ENCODE peak calls at places on chromosomes 6 and 20, in seven cellular contexts. H, V, U, T, K, A and I are unnamed samples.

GRCh38 chr20:47334022-47334551 is 22.4 kb downstream of the ZMYND8 start:
- DNase-seq in H (peak), V (no peak), U (no peak), T (peak), K (no peak), A (no peak), I (no peak)

GRCh38 chr20:1467355-1468116 is 887 bp upstream of the NSFL1C start:
- DNase-seq in H (no peak), V (no peak), U (peak), T (no peak), K (peak), A (no peak), I (peak)

GRCh38 chr20:43262341-43262740 is 72.6 kb upstream of the PTPRT start:
- DNase-seq in H (no peak), V (no peak), U (no peak), T (no peak), K (no peak), A (no peak), I (no peak)

GRCh38 chr6:115766745-115767462 is 293.8 kb downstream of the FRK start:
- DNase-seq in H (no peak), V (no peak), U (peak), T (no peak), K (no peak), A (no peak), I (no peak)

GRCh38 chr6:41191569-41191968 is 9.4 kb downstream of the TREML2 start:
- DNase-seq in H (no peak), V (peak), U (peak), T (peak), K (peak), A (no peak), I (no peak)

GRCh38 chr6:35413911-35414310 is 38.2 kb upstream of the FANCE start:
- DNase-seq in H (no peak), V (no peak), U (no peak), T (no peak), K (no peak), A (no peak), I (no peak)

GRCh38 chr20:52234302-52235045 is 42.9 kb upstream of the ZFP64 start:
- DNase-seq in H (no peak), V (no peak), U (no peak), T (no peak), K (no peak), A (no peak), I (no peak)

GRCh38 chr6:148776321-148776966 is 29.6 kb downstream of the UST start:
- DNase-seq in H (peak), V (no peak), U (no peak), T (no peak), K (no peak), A (no peak), I (no peak)

GRCh38 chr6:150745896-150746295 is 119.6 kb upstream of the MTHFD1L start:
- DNase-seq in H (no peak), V (peak), U (no peak), T (no peak), K (no peak), A (no peak), I (peak)

DNA sequence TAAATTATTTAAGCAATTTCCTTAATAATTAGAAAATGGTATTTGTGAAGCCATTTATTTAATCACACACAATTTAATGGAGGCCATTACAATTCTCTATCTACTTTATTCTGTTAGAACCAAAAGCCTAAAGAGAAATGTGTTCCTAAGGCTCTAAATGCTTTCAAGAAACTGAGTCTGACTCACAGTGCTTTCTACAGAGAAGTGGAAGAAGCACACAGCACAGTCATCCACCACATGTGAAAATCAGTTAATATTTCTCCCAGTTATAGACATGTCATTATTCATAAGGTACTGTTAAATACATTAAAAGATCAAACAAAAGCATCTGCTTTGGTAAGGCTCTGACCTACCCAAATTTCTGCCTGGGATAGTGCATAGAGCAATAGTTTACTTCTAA is 214.4 kb downstream of the ALDH8A1 start:
- DNase-seq in H (peak), V (no peak), U (no peak), T (no peak), K (no peak), A (no peak), I (no peak)
- TF ChIP-seq CTCF in H (no peak), V (no peak), U (no peak), T (no peak), K (no peak), A (no peak), I (no peak)

DNA sequence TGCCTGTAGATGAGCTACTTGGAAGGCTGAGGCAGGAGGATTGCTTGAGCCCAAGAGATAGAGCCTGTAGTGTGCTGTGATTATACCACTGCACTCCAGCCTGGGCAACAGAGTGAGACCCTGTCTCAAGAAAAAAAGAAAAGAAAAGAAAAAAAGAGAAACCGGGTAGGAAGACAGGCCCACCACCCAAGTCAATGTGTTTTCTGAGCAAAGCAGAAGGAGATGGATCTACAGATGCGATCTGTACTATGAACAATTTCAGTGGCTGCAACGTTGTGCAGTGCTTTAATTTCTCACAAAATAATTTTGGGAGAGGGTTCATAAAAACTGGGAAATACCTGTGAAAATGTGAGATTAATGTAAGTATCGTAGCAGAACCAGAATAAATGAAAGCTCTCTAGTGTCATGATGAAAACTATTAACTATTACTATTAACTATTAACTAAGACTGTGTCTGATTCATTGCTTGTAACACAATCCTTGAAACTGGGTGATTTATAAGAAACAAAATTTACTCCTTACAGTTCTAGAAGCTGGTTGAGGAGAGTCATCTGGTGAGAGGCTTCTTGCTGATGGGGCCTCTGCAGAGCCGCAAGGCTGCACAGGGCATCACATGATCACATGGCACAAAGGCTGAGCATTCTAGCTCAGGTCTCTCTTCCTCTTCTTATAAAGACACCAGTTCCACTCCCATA is 233.1 kb upstream of the ZNF217 start:
- DNase-seq in H (no peak), V (no peak), U (no peak), T (peak), K (peak), A (no peak), I (no peak)
- H3K27ac ChIP-seq in H (peak), V (no peak), U (no peak), T (peak), K (peak), A (no peak), I (no peak)

GRCh38 chr6:29925341-29926080 is 16.8 kb upstream of the HLA-A start:
- DNase-seq in H (no peak), V (no peak), U (no peak), T (no peak), K (no peak), A (no peak), I (no peak)
- H3K4me3 ChIP-seq in H (peak), V (no peak), U (no peak), T (no peak), K (peak), A (peak), I (no peak)

DNA sequence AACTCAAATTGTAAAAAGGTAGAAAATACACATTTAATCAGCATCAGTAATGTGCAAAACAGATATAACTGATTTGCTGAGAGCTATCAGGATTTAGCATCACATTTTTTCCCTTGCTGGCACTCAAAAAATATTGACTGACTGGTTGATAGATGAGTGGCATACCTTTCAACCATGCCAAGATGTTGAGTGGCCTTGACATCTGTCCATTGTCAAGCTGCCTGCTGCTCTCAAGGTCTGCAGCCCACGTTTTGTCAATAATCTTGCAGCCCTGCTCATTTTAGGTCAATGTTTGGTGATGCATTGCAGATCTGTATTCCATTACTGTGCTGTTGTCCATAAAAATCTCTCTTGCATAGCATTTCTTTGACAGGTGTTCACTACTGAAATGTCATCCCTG is 111.7 kb downstream of the BFSP1 start:
- DNase-seq in H (no peak), V (no peak), U (no peak), T (no peak), K (no peak), A (no peak), I (no peak)
- TF ChIP-seq CTCF in H (no peak), V (no peak), U (no peak), T (no peak), K (no peak), A (no peak), I (no peak)

GRCh38 chr6:125312478-125312877 is 10.7 kb upstream of the HDDC2 start:
- DNase-seq in H (no peak), V (peak), U (no peak), T (peak), K (no peak), A (no peak), I (no peak)
- H3K27ac ChIP-seq in H (no peak), V (no peak), U (no peak), T (no peak), K (no peak), A (no peak), I (no peak)

DNA sequence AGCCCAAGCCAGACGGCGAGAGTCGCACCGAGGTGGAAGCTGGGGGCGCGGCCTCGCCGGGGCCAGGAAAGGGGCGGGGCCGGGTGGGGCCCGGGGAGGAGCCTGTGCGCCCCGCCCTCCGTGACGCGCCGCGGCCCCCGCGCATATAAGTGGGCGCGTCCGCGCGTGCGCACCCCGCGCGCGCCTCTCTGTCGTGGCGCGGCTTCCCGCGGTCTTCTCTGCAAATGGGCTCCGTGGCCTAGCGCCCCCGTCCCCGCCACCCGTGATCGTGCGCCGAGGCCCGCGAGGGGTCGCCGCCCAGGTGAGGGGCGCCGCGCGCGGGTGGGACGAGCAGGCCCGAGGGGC is at the start of gene PPDPF:
- DNase-seq in H (peak), V (peak), U (no peak), T (peak), K (peak), A (no peak), I (peak)
- H3K4me3 ChIP-seq in H (peak), V (peak), U (peak), T (peak), K (peak), A (peak), I (peak)

DNA sequence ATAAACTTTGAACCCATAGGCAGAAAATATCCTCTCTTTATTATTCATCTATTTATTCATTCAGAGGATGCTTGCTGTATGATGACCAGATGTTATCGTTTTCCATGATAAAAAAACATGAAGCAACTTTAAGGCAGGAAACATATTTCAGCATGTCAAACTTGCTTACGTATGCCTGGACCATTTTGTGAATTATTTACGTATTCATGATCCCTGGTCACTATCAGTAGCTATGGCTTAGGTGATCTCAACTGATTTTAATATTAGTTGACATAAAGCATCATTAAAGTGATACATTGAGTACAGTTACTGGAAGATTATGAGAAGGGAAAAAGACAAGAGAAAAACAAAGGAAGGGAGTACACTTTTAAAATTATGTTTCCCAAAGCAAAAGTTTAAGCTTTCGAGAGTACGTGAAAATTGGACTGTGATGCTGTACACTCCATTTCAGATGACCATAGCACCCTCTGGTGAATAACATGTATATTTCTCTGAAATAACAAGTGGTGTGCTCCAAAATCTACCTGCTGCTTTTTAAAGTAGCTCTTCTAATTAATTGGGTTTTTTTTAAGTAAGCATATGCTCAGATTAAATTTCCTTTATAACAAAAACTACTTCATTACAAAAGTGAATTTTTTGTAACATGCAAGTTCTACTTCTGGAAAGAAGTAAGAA is 215.1 kb upstream of the HSF2 start:
- DNase-seq in H (peak), V (peak), U (peak), T (peak), K (no peak), A (no peak), I (no peak)
- TF ChIP-seq CTCF in H (peak), V (peak), U (peak), T (peak), K (no peak), A (peak), I (peak)

GRCh38 chr6:111461860-111462259 is 21.2 kb downstream of the REV3L start:
- DNase-seq in H (no peak), V (no peak), U (no peak), T (no peak), K (no peak), A (no peak), I (no peak)
- H3K27ac ChIP-seq in H (peak), V (no peak), U (no peak), T (no peak), K (peak), A (no peak), I (no peak)

GRCh38 chr6:2900221-2900807 is 2.8 kb downstream of the SERPINB9 start:
- DNase-seq in H (no peak), V (no peak), U (no peak), T (no peak), K (no peak), A (no peak), I (no peak)
- H3K4me3 ChIP-seq in H (no peak), V (no peak), U (no peak), T (no peak), K (peak), A (peak), I (no peak)